ENCODE peak calls at places on chromosomes 2 and 18, in five cellular contexts. M, C, D, B and P are unnamed samples.

GRCh38 chr2:190628651-190629378 is 20.1 kb upstream of the NAB1 start:
- DNase-seq in M (no peak), C (no peak), D (no peak), B (peak), P (no peak)

GRCh38 chr2:150526827-150527226 is 39.4 kb upstream of the RND3 start:
- DNase-seq in M (peak), C (peak), D (no peak), B (peak), P (peak)

GRCh38 chr2:188456114-188456909 is 164.6 kb downstream of the GULP1 start:
- DNase-seq in M (no peak), C (no peak), D (no peak), B (no peak), P (no peak)

GRCh38 chr2:197273485-197273884 is 37.1 kb downstream of the ANKRD44 start:
- DNase-seq in M (no peak), C (no peak), D (peak), B (no peak), P (no peak)

GRCh38 chr2:137991078-137991477 is 26.8 kb downstream of the HNMT start:
- DNase-seq in M (no peak), C (no peak), D (no peak), B (no peak), P (no peak)

GRCh38 chr2:122927217-122927616 is 1097.9 kb upstream of the CNTNAP5 start:
- DNase-seq in M (peak), C (no peak), D (no peak), B (no peak), P (peak)

GRCh38 chr2:69538872-69539548 is 101.8 kb upstream of the NFU1 start:
- DNase-seq in M (peak), C (peak), D (no peak), B (peak), P (peak)

GRCh38 chr2:139217641-139218040 is 437.5 kb upstream of the NXPH2 start:
- DNase-seq in M (no peak), C (no peak), D (no peak), B (no peak), P (no peak)

GRCh38 chr2:240463274-240463865 is 27.9 kb downstream of the GPC1 start:
- DNase-seq in M (no peak), C (no peak), D (peak), B (no peak), P (no peak)

GRCh38 chr2:79294994-79295393 is 135.4 kb upstream of the REG3A start:
- DNase-seq in M (no peak), C (no peak), D (no peak), B (no peak), P (no peak)

GRCh38 chr2:5521462-5521861 is 170.7 kb upstream of the SOX11 start:
- DNase-seq in M (no peak), C (no peak), D (no peak), B (no peak), P (no peak)

GRCh38 chr18:36309436-36310391 is 12.2 kb downstream of the FHOD3 start:
- DNase-seq in M (peak), C (peak), D (no peak), B (peak), P (peak)

GRCh38 chr2:197324801-197325200 is 14.2 kb upstream of the ANKRD44 start:
- DNase-seq in M (no peak), C (no peak), D (no peak), B (no peak), P (no peak)

GRCh38 chr2:133765693-133766092 is 197.4 kb upstream of the NCKAP5 start:
- DNase-seq in M (peak), C (no peak), D (no peak), B (peak), P (peak)

GRCh38 chr2:235591921-235592320 is 98.1 kb downstream of the AGAP1 start:
- DNase-seq in M (no peak), C (peak), D (no peak), B (no peak), P (peak)

GRCh38 chr18:12567849-12568248 is 90.1 kb downstream of the SPIRE1 start:
- DNase-seq in M (no peak), C (no peak), D (no peak), B (no peak), P (no peak)

GRCh38 chr2:120218181-120218580 is 5.0 kb downstream of the TMEM185B start:
- DNase-seq in M (no peak), C (no peak), D (no peak), B (no peak), P (no peak)

GRCh38 chr18:40159141-40160017 is 1795.7 kb upstream of the PIK3C3 start:
- DNase-seq in M (peak), C (peak), D (no peak), B (peak), P (peak)

GRCh38 chr18:47992266-47992665 is 61.8 kb upstream of the SMAD2 start:
- DNase-seq in M (no peak), C (no peak), D (no peak), B (no peak), P (no peak)

GRCh38 chr18:10863026-10863425 is 286.3 kb downstream of the PIEZO2 start:
- DNase-seq in M (no peak), C (no peak), D (no peak), B (no peak), P (peak)

GRCh38 chr2:55761526-55761925 is 67.9 kb upstream of the PNPT1 start:
- DNase-seq in M (peak), C (peak), D (no peak), B (peak), P (peak)

GRCh38 chr2:132747046-132747445 is 77.0 kb upstream of the LYPD1 start:
- DNase-seq in M (no peak), C (no peak), D (no peak), B (no peak), P (no peak)

GRCh38 chr2:59276033-59276432 is 1034.9 kb upstream of the FANCL start:
- DNase-seq in M (no peak), C (no peak), D (no peak), B (no peak), P (no peak)
- TF ChIP-seq CTCF in M (no peak), C (peak), D (no peak), B (peak), P (peak)

GRCh38 chr2:11505652-11506610 is 27.9 kb upstream of the GREB1 start:
- DNase-seq in M (no peak), C (peak), D (peak), B (no peak), P (peak)
- H3K4me3 ChIP-seq in M (no peak), C (no peak), D (no peak), B (no peak), P (no peak)

DNA sequence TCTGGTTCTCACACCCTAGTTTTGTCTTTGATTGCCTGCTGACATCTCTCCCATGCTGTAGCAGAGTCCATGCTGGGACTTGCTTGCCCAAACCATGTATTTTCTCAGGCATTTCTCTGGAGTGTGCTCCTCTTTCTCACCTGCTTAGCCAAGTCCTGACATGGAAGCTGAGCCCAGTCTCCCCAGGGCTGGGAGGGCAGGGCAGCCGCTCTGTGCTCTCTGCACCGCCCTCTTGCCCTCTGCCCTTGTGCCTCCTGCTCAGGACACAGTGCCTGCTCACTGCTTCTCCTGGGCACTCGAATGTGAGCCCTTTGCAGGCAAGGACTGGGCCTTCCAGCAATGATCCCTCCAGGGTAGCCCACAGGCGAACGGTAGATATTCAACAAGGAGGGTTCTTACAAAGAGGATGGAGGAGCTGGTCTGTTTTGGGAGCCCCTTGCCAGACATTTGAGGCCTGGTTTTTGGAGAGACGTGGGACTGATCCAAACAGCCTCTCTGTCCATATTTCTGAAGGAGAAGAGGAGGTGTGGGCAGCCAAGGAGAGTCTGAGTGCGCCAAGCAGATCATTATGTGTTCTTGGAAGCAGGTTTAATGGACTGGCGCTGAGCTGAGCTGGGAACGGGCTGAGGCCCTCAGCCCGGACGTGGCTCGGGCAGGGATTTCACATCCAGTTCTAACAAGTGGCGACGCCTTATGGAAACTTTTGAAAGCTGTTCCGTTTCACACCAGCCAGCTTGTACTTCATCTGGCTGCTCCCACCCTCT is 4.0 kb downstream of the SLC14A2 start:
- DNase-seq in M (peak), C (peak), D (no peak), B (peak), P (no peak)
- TF ChIP-seq CTCF in M (no peak), C (no peak), D (no peak), B (peak), P (no peak)

GRCh38 chr2:10357193-10357592 is 54.5 kb downstream of the HPCAL1 start:
- DNase-seq in M (no peak), C (no peak), D (no peak), B (no peak), P (no peak)
- H3K4me3 ChIP-seq in M (no peak), C (no peak), D (no peak), B (no peak), P (no peak)

GRCh38 chr2:83602753-83603152 is 856.3 kb downstream of the SUCLG1 start:
- DNase-seq in M (no peak), C (no peak), D (no peak), B (no peak), P (no peak)
- TF ChIP-seq CTCF in M (no peak), C (no peak), D (no peak), B (no peak), P (no peak)

DNA sequence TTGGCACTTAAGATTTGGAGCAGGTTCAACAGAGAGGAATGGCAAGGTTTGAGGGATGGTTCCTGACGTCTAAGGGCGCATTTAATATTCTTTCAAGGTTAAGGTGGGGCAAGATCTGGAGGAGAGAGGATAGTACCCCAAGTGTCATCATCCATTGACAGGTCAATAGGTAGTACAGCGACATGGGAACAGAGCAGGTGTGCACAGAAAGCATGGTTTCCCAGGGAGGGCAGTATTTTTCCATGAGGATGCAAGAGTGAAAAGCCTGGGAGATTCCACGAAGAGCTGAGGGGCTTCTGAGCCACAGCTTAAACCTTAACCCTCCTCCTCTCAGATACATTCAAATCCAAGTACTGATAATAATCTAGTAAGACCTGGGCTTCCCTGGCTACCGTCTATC is 9.1 kb downstream of the HES6 start:
- DNase-seq in M (no peak), C (no peak), D (no peak), B (no peak), P (no peak)
- H3K4me3 ChIP-seq in M (no peak), C (no peak), D (no peak), B (no peak), P (no peak)

GRCh38 chr2:237613679-237614078 is 13.7 kb upstream of the LRRFIP1 start:
- DNase-seq in M (no peak), C (no peak), D (no peak), B (no peak), P (no peak)

GRCh38 chr2:237615631-237616249 is 11.6 kb upstream of the LRRFIP1 start:
- DNase-seq in M (no peak), C (no peak), D (no peak), B (no peak), P (no peak)

GRCh38 chr2:237612527-237613357 is 14.6 kb upstream of the LRRFIP1 start:
- DNase-seq in M (no peak), C (no peak), D (no peak), B (no peak), P (no peak)

GRCh38 chr2:237616373-237617304 is 10.7 kb upstream of the LRRFIP1 start:
- DNase-seq in M (peak), C (peak), D (no peak), B (peak), P (peak)

DNA sequence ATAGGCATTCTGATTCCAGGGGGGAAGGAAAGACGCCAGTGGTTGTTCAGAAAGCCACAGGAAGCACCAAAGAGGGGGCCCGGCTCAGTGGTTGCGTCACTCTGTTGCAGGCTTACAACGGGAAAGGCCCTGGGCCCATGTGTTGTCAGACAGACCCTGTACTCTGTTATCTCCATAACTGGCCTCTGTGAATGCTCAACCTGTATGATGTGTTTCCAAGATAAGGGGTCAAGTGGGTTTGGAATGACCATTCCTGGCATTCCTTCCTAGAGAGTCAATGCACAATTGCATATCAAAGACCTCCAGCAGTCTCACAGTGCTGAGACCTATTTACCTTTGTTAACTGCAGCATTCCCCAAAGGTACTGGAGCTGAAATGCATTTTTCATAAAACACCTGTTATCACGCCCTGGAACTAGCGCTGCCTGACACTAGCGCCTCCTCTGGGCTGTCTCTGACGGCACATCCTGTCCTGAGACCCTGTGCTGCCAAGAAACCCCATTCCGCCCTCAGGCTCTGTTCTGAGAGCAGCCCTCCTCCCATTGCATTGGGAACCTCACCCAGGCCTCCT is 13.2 kb upstream of the LRRFIP1 start:
- DNase-seq in M (peak), C (no peak), D (peak), B (no peak), P (peak)
- TF ChIP-seq CTCF in M (peak), C (no peak), D (peak), B (no peak), P (peak)

DNA sequence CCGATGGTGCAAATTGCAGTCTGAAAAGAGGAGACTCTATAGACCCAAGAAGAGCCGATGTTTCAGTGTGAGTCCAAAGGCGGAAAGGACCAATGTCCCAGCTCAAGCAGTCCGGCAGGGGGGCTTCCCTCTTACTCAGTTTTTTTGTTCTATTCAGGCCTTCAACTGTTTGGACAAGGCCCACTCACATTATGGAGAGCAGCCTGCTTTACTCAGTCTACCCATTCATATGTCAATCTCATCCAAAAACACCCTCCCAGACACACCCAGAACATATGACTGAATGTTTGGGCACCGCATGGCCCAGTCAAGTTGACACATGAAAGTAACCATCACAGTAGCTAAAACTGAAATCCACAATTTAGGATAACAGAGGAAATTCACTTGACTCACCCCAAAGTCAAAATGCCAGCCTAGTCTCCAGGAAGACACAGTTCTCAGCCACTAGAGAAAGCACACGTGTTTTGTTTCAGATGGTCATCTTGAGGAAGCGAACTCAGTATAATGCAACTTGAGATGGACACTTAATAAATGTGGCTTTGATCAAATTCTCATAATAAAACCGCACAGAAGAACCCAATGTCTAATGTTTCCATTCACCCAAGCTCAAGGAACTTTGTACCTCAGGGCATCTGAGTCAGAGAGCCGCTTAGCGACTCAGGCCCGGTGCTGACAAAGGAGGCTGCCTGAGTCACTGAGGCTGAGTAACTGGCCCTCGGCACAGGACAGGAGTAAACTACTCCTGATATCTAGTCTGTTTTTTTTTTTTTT is 2.4 kb downstream of the FHL2 start:
- DNase-seq in M (peak), C (peak), D (no peak), B (peak), P (peak)
- H3K4me3 ChIP-seq in M (peak), C (no peak), D (no peak), B (peak), P (peak)

DNA sequence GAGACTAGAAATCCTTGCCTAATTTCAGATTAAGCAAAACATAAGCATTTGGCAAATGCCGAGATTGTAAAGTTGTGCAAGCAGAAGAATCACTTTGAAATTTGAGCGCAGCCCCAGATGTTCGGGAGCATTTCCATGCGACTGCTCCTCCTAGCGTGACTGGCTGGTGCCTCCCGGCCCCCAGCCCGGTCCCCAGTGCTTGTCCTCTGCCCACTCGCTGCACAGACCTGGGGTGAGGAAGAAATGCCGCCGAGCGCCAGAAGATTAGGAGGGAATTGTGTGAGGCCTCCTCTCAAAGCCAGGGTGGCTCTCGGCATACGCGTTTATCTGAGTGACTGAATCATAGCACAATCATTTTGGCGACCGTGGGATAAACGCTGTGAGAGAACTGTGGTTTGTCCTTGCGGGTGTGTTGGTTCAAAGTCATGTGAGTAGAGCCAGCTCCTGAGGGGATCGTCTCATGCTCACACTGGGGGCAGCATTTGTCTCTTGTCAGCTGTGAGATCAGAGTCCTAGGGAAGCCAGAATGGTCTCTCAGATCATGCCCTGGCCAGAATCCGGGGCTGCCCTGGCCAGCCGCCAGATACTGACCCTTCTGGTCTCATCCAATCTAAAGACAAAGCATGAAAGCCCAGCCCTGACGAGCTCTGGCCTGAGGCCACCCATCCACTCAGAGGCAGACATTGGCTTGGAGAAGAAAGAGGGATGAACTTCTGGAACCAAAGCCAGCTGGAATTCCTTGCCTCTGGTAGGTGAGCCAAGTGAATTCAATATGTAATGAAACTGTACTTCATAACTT is 189.3 kb downstream of the SH3RF3 start:
- DNase-seq in M (peak), C (no peak), D (peak), B (peak), P (peak)
- TF ChIP-seq CTCF in M (peak), C (no peak), D (no peak), B (peak), P (peak)

GRCh38 chr2:144432014-144432413 is 87.9 kb downstream of the ZEB2 start:
- DNase-seq in M (no peak), C (no peak), D (no peak), B (no peak), P (no peak)

GRCh38 chr2:144429396-144430112 is 90.4 kb downstream of the ZEB2 start:
- DNase-seq in M (no peak), C (no peak), D (no peak), B (no peak), P (no peak)

GRCh38 chr2:144431384-144431783 is 88.5 kb downstream of the ZEB2 start:
- DNase-seq in M (no peak), C (no peak), D (no peak), B (no peak), P (no peak)

GRCh38 chr2:144432921-144433320 is 87.0 kb downstream of the ZEB2 start:
- DNase-seq in M (no peak), C (no peak), D (no peak), B (peak), P (no peak)

DNA sequence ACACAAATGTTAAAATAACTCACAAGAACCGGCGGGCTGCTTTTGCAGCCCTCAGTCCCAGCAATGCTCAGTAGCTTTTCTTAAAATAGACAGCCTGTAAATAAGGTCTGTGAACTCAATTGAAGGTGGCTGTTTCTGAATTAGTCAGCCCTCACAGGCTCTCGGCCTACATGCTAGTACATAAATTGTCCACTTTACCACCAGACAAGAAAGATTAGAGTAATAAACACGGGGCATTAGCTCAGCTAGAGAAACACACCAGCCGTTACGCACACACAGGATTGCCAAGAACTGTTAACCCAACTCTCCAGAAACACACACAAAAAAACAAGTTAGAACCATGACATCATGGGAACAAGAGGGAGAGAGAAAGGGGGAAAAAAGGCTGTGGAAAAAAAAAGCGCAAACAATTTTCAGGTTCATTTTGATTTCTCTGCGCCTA is 89.2 kb downstream of the ZEB2 start:
- DNase-seq in M (peak), C (no peak), D (no peak), B (peak), P (peak)
- H3K4me3 ChIP-seq in M (no peak), C (no peak), D (no peak), B (no peak), P (no peak)